ENCODE peak calls at places on chromosomes 13 and 19, in ten cellular contexts. X is psoas muscle, P is Peyer's patch, T is keratinocyte, D is H9, Z is neuronal stem cell, A is A549, I is fibroblast of lung, J is SJCRH30, S is small intestine. G is an unnamed sample. For H3K9me3, the result is how much of the 10 kb centered on the place peaks cover.

GRCh38 chr19:1512671-1513491 is at the start of gene ADAMTSL5:
- DNase-seq in X (peak), P (peak), T (no peak), D (peak), Z (no peak), A (peak), I (peak), J (peak), S (peak), G (peak)

GRCh38 chr13:39773833-39774232 is 118.4 kb downstream of the COG6 start:
- DNase-seq in X (no peak), P (no peak), T (no peak), D (no peak), Z (no peak), A (no peak), I (peak), J (no peak), S (no peak), G (no peak)

GRCh38 chr19:48918801-48919247 is 14.7 kb upstream of the DHDH start:
- DNase-seq in X (no peak), P (no peak), T (no peak), D (peak), Z (peak), A (no peak), I (no peak), J (peak), S (no peak), G (peak)

GRCh38 chr13:48131481-48131992 is 36.6 kb upstream of the MED4 start:
- DNase-seq in X (no peak), P (no peak), T (no peak), D (no peak), Z (no peak), A (no peak), I (peak), J (no peak), S (no peak), G (no peak)

GRCh38 chr19:15199652-15200574 is 882 bp downstream of the NOTCH3 start:
- DNase-seq in X (no peak), P (no peak), T (no peak), D (peak), Z (peak), A (no peak), I (peak), J (peak), S (no peak), G (peak)

GRCh38 chr13:66803759-66804456 is 426.2 kb downstream of the PCDH9 start:
- DNase-seq in X (no peak), P (no peak), T (no peak), D (no peak), Z (no peak), A (no peak), I (no peak), J (no peak), S (no peak), G (no peak)

GRCh38 chr19:37872383-37872782 is 34.0 kb downstream of the WDR87 start:
- DNase-seq in X (no peak), P (no peak), T (no peak), D (no peak), Z (no peak), A (no peak), I (peak), J (no peak), S (no peak), G (no peak)

GRCh38 chr19:41198559-41198958 is 5.5 kb downstream of the CYP2S1 start:
- DNase-seq in X (no peak), P (no peak), T (no peak), D (no peak), Z (no peak), A (no peak), I (no peak), J (no peak), S (no peak), G (no peak)

GRCh38 chr13:32587014-32587773 is 942 bp downstream of the PDS5B start:
- DNase-seq in X (peak), P (peak), T (no peak), D (peak), Z (peak), A (peak), I (peak), J (peak), S (peak), G (peak)

GRCh38 chr19:45442927-45443461 is 19.3 kb upstream of the ERCC1 start:
- DNase-seq in X (peak), P (peak), T (no peak), D (peak), Z (no peak), A (no peak), I (peak), J (peak), S (peak), G (peak)

GRCh38 chr19:10687518-10688288 is 13.5 kb upstream of the QTRT1 start:
- DNase-seq in X (no peak), P (no peak), T (no peak), D (no peak), Z (no peak), A (no peak), I (no peak), J (no peak), S (no peak), G (no peak)

GRCh38 chr19:49106648-49107135 is 7.5 kb upstream of the LIN7B start:
- DNase-seq in X (peak), P (peak), T (peak), D (peak), Z (peak), A (peak), I (peak), J (no peak), S (peak), G (peak)

GRCh38 chr13:114025432-114026127 is 51.7 kb upstream of the C13orf46 start:
- DNase-seq in X (peak), P (no peak), T (no peak), D (no peak), Z (no peak), A (no peak), I (peak), J (peak), S (no peak), G (peak)

GRCh38 chr13:45711952-45712351 is 9.8 kb downstream of the CBY2 start:
- DNase-seq in X (no peak), P (no peak), T (no peak), D (no peak), Z (no peak), A (no peak), I (no peak), J (no peak), S (no peak), G (no peak)

GRCh38 chr19:18097217-18097992 is at the start of gene MAST3:
- DNase-seq in X (peak), P (peak), T (no peak), D (peak), Z (peak), A (peak), I (peak), J (no peak), S (peak), G (peak)

GRCh38 chr19:662207-662961 is 630 bp downstream of the RNF126 start:
- DNase-seq in X (peak), P (peak), T (no peak), D (no peak), Z (no peak), A (no peak), I (peak), J (peak), S (peak), G (peak)

GRCh38 chr13:112588490-112589297 is 741 bp upstream of the TUBGCP3 start:
- DNase-seq in X (no peak), P (no peak), T (no peak), D (no peak), Z (no peak), A (no peak), I (no peak), J (peak), S (no peak), G (no peak)

GRCh38 chr13:29805994-29806748 is 44.2 kb downstream of the UBL3 start:
- DNase-seq in X (no peak), P (no peak), T (no peak), D (no peak), Z (no peak), A (no peak), I (no peak), J (no peak), S (no peak), G (no peak)

GRCh38 chr19:33624586-33625153 is 2.9 kb downstream of the CHST8 start:
- DNase-seq in X (no peak), P (no peak), T (no peak), D (no peak), Z (no peak), A (no peak), I (no peak), J (peak), S (no peak), G (no peak)

GRCh38 chr13:32878172-32878571 is 138.1 kb upstream of the KL start:
- DNase-seq in X (no peak), P (no peak), T (peak), D (no peak), Z (no peak), A (no peak), I (peak), J (no peak), S (no peak), G (no peak)

GRCh38 chr13:87274209-87274819 is 396.9 kb upstream of the SLITRK5 start:
- DNase-seq in X (no peak), P (no peak), T (no peak), D (peak), Z (peak), A (no peak), I (peak), J (peak), S (peak), G (peak)

GRCh38 chr13:25886438-25887214 is 165.2 kb downstream of the SHISA2 start:
- DNase-seq in X (no peak), P (no peak), T (peak), D (no peak), Z (no peak), A (no peak), I (peak), J (peak), S (no peak), G (no peak)

GRCh38 chr19:1168877-1169791 is 4.9 kb downstream of the SBNO2 start:
- DNase-seq in X (peak), P (peak), T (no peak), D (no peak), Z (no peak), A (no peak), I (peak), J (no peak), S (no peak), G (no peak)

GRCh38 chr13:62014299-62014698 is 598.6 kb upstream of the PCDH20 start:
- DNase-seq in X (no peak), P (no peak), T (no peak), D (no peak), Z (no peak), A (peak), I (peak), J (peak), S (no peak), G (no peak)

GRCh38 chr13:107817652-107818287 is 397.6 kb downstream of the LIG4 start:
- DNase-seq in X (no peak), P (no peak), T (no peak), D (no peak), Z (no peak), A (no peak), I (no peak), J (no peak), S (no peak), G (no peak)

DNA sequence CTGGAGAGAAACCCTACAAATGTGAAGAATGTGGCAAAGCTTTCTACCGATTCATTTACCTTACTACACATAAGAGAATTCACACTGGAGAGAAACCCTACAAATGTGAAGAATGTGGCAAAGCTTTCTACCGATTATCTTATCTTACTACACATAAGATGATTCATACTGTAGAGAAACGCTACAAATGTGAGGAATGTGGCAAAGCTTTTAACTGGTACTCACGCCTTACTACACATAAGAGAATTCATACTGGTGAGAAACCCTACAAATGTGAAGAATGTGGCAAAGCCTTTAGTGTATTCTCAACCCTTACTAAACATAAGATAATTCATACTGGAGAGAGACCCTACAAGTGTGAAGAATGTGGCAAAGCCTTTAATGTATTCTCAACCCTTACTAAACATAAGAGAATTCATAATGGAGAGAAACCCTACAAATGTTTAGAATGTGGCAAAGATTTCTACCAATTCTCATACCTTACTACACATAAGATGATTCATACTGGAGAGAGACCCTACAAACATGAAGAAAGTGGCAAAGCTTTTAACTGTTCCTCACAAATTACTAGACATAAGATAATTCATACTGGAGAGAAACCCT is 12.9 kb upstream of the ZNF493 start:
- DNase-seq in X (no peak), P (no peak), T (no peak), D (no peak), Z (no peak), A (no peak), I (no peak), J (no peak), S (no peak), G (no peak)
- H3K9me3 ChIP-seq in X (half or more), P (half or more), T (under half), D (half or more), Z (half or more), A (under half), I (under half), J (under half), S (under half), G (under half)

DNA sequence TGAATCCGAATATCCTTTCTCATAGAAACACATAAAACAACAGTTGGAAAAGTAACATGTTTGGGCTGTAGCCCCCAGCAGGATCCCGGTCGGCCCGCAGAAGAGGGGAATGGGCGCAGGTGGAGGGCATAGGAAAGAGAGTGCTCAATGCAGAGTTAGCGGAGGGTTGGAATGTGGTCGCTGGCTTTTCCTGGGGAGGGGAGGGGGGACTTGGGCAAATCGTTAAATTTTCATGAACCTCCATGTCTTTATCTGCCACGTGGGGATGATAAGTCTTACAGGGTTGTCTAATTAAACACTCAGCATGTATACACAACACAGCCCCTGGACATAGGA is 425 bp upstream of the SLC46A3 start:
- DNase-seq in X (no peak), P (no peak), T (no peak), D (no peak), Z (no peak), A (no peak), I (no peak), J (no peak), S (no peak), G (no peak)
- H3K27ac ChIP-seq in X (peak), P (peak), T (peak), D (no peak), Z (no peak), A (peak), I (peak), J (peak), S (peak), G (no peak)

GRCh38 chr19:36436531-36436930 is 18.1 kb upstream of the ZFP82 start:
- DNase-seq in X (no peak), P (no peak), T (no peak), D (no peak), Z (no peak), A (no peak), I (no peak), J (no peak), S (no peak), G (no peak)
- H3K9me3 ChIP-seq in X (under half), P (under half), T (under half), D (under half), Z (under half), A (half or more), I (under half), J (under half), S (under half), G (under half)

GRCh38 chr19:46946611-46947238 is 72.9 kb upstream of the NPAS1 start:
- DNase-seq in X (no peak), P (no peak), T (no peak), D (no peak), Z (no peak), A (no peak), I (no peak), J (no peak), S (peak), G (no peak)
- H3K27ac ChIP-seq in X (peak), P (no peak), T (no peak), D (no peak), Z (no peak), A (no peak), I (no peak), J (no peak), S (peak), G (no peak)

GRCh38 chr19:11722414-11722813 is 16.3 kb downstream of the ZNF823 start:
- DNase-seq in X (no peak), P (no peak), T (no peak), D (no peak), Z (no peak), A (no peak), I (no peak), J (no peak), S (no peak), G (no peak)
- H3K9me3 ChIP-seq in X (under half), P (under half), T (under half), D (under half), Z (half or more), A (half or more), I (under half), J (under half), S (under half), G (under half)

DNA sequence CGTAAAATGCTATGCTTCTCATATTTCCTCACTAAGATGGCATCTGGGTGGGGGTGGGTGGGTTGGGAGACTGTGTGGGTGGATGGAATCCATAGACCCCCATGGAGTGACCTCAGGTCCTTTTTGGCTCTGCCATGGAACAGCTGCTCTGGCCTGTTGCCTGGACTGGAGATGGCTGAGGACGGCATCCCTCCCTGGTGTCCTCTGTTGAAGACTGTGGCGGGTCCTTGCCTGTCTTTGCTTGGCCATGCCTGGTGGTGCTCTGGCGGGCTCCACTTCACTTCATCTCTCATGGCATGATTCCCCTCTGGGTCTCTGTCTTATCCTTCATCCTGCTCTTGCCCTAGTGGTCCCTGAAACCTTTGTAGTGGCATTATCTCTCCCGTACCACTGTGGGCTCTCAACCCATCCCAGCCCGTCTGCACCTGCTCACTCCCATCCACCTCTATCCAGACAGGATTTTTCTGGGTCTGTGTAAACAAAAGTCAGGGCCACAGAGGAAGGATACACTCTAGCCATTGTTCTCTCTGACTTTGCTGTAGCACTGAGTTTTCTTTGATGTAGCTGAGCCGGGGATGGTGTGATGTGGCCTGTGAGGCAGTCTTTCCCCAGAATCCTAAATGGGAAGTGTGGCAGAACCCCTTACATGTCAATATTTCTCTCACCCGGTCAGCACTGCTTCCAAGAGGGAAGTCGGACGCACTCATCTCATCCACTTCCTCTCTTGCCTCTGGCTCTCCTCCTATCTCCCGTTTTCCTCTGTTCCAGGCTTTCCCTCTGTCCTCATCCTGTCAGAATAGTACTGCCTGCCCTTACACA is 36.1 kb downstream of the WDFY2 start:
- DNase-seq in X (peak), P (no peak), T (no peak), D (no peak), Z (no peak), A (no peak), I (no peak), J (peak), S (no peak), G (no peak)
- H3K27ac ChIP-seq in X (no peak), P (no peak), T (no peak), D (no peak), Z (no peak), A (peak), I (no peak), J (peak), S (no peak), G (no peak)

DNA sequence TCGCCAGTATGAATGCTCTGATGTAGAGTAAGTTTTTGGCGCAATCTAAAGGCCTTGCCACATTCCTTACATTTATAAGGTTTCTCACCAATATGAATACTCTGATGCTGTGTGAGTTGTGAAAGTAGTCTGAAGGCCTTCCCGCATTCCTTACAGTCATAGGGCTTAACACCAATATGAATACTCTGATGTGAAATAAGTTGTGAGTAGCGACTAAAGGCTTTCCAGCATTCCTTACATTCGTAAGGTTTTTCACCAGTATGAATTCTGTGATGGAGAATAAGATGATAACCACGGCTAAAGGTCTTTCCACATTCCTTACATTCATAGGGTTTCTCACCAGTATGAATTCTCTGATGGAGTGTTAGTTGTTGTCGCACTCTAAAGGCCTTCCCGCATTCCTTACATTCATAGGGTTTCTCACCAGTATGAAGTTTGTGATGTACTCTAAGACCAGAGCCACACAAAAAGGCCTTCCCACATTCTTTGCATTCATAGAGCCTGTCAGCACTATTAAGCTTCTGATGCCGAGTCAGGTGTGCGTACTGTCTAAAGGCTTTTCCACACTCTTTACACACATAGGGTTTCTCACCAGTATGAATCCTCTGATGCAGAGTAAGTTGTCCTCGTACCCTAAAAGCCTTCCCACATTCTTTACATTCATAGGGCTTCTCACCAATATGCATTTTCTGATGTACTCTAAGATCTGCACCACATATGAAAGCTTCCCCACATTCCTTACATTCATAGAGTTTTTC is 14.1 kb upstream of the ZFP14 start:
- DNase-seq in X (no peak), P (no peak), T (no peak), D (no peak), Z (no peak), A (no peak), I (no peak), J (no peak), S (no peak), G (no peak)
- H3K9me3 ChIP-seq in X (half or more), P (half or more), T (under half), D (half or more), Z (half or more), A (half or more), I (under half), J (half or more), S (under half), G (under half)

G was measured in WERI-Rb-1.